ENCODE peak calls at places on chromosomes 5 and 9, in four cellular contexts. P, I, F and Y are unnamed samples.

GRCh38 chr9:128118472-128118857 is 9.1 kb downstream of the PTGES2 start:
- DNase-seq in I (no peak), F (no peak), P (no peak), Y (no peak)

GRCh38 chr9:25584611-25585010 is 93.6 kb downstream of the TUSC1 start:
- DNase-seq in I (no peak), F (no peak), P (no peak), Y (no peak)

GRCh38 chr5:53942724-53943123 is 367.6 kb downstream of the ARL15 start:
- DNase-seq in F (no peak), I (peak), P (peak), Y (no peak)

GRCh38 chr5:180467028-180467427 is 27.2 kb upstream of the CNOT6 start:
- DNase-seq in I (peak), F (peak), P (peak), Y (peak)

GRCh38 chr9:89890326-89890980 is 285.6 kb downstream of the GADD45G start:
- DNase-seq in I (no peak), P (no peak), F (no peak), Y (no peak)

GRCh38 chr5:98865690-98866089 is 63.1 kb downstream of the CHD1 start:
- DNase-seq in P (no peak), F (no peak), I (no peak), Y (no peak)

GRCh38 chr5:117041926-117042595 is 467.4 kb upstream of the SEMA6A start:
- DNase-seq in F (no peak), I (no peak), P (no peak), Y (no peak)

GRCh38 chr9:126126012-126126411 is 200.6 kb upstream of the MVB12B start:
- DNase-seq in P (no peak), I (no peak), F (peak), Y (no peak)

GRCh38 chr5:11261226-11261625 is 500.2 kb upstream of the DAP start:
- DNase-seq in P (no peak), F (no peak), I (no peak), Y (no peak)

GRCh38 chr5:79535477-79536192 is 21.7 kb upstream of the HOMER1 start:
- DNase-seq in P (no peak), F (no peak), I (no peak), Y (no peak)

GRCh38 chr9:129263836-129264235 is 85.8 kb upstream of the IER5L start:
- DNase-seq in I (no peak), P (no peak), F (no peak), Y (no peak)

GRCh38 chr9:93079371-93079770 is 16.6 kb upstream of the CARD19 start:
- DNase-seq in I (no peak), P (no peak), F (no peak), Y (no peak)

GRCh38 chr9:116345817-116346216 is 192.2 kb downstream of the PAPPA start:
- DNase-seq in I (no peak), P (no peak), F (no peak), Y (no peak)

GRCh38 chr5:135880278-135880677 is 15.4 kb downstream of the IL9 start:
- DNase-seq in P (no peak), F (peak), I (peak), Y (no peak)

GRCh38 chr9:100725376-100725775 is 147.5 kb downstream of the CAVIN4 start:
- DNase-seq in P (no peak), I (no peak), F (no peak), Y (no peak)

GRCh38 chr9:86859966-86860365 is 87.3 kb downstream of the GAS1 start:
- DNase-seq in I (no peak), F (no peak), P (no peak), Y (no peak)

GRCh38 chr9:126471084-126471611 is 142.6 kb upstream of the LMX1B start:
- DNase-seq in I (peak), F (peak), P (no peak), Y (peak)